ENCODE peak calls at places on chromosomes 12 and 14, in ten cellular contexts. O is dermis microvascular lymphatic vessel endothelial cell, S is RCC 7860, T is lower leg skin, A is MV-4-11, M is mammary epithelial cell, N is NCI-H774, G is HCEC 1CT, H is HT1080, D is amniotic stem cell. Y is an unnamed sample.

GRCh38 chr14:103628221-103628683 is 759 bp upstream of the KLC1 start:
- DNase-seq in O (peak; percentile 74), G (peak; percentile 82), S (peak; percentile 60), D (peak; percentile 77), A (peak; percentile 5), T (peak; percentile 95), N (no peak), M (peak; percentile 90), H (peak; percentile 78), Y (peak; percentile 88)

GRCh38 chr12:54941659-54942058 is 42.9 kb downstream of the TESPA1 start:
- DNase-seq in A (no peak), D (no peak), T (no peak), H (no peak), G (no peak), S (no peak), M (no peak), N (no peak), O (no peak), Y (no peak)

GRCh38 chr14:102694530-102695171 is 82.6 kb upstream of the TRAF3 start:
- DNase-seq in G (peak; percentile 63), M (peak; percentile 54), H (peak; percentile 55), T (peak; percentile 89), N (peak; percentile 64), A (peak; percentile 55), S (peak; percentile 30), D (peak; percentile 75), O (peak; percentile 78), Y (peak; percentile 85)

GRCh38 chr12:65902504-65902903 is 78.2 kb downstream of the HMGA2 start:
- DNase-seq in O (peak; percentile 28), N (no peak), M (no peak), T (no peak), A (peak; percentile 88), G (peak; percentile 70), H (no peak), S (no peak), D (no peak), Y (no peak)

GRCh38 chr14:56224179-56224578 is 106.0 kb downstream of the PELI2 start:
- DNase-seq in M (no peak), O (no peak), H (no peak), A (no peak), D (no peak), N (no peak), T (no peak), G (no peak), S (no peak), Y (no peak)

GRCh38 chr12:57735198-57735855 is 3.2 kb downstream of the AGAP2 start:
- DNase-seq in H (no peak), O (no peak), T (no peak), N (peak; percentile 32), S (no peak), D (no peak), M (no peak), A (no peak), G (no peak), Y (no peak)

GRCh38 chr12:27868165-27868564 is 88.1 kb upstream of the MANSC4 start:
- DNase-seq in A (no peak), O (no peak), S (peak; percentile 80), H (peak; percentile 48), T (no peak), M (peak; percentile 47), N (no peak), G (peak; percentile 85), D (peak; percentile 71), Y (no peak)

GRCh38 chr12:6347367-6348338 is 5.8 kb upstream of the TNFRSF1A start:
- DNase-seq in S (peak; percentile 77), A (peak; percentile 60), T (peak; percentile 90), M (no peak), H (no peak), G (no peak), D (no peak), O (peak; percentile 81), N (no peak), Y (no peak)

GRCh38 chr12:66399626-66399931 is 97.3 kb downstream of the HELB start:
- DNase-seq in G (no peak), M (no peak), N (no peak), A (no peak), S (no peak), T (no peak), D (no peak), O (no peak), H (no peak), Y (no peak)

GRCh38 chr14:79758985-79759384 is 452.3 kb downstream of the DIO2 start:
- DNase-seq in T (no peak), M (no peak), H (no peak), S (no peak), D (no peak), G (no peak), A (peak; percentile 72), N (no peak), O (no peak), Y (no peak)

GRCh38 chr14:89067293-89067972 is 243.0 kb downstream of the TTC8 start:
- DNase-seq in H (no peak), O (no peak), S (no peak), G (no peak), M (no peak), T (no peak), D (no peak), A (no peak), N (no peak), Y (no peak)

GRCh38 chr12:96081596-96081995 is 46.2 kb upstream of the LTA4H start:
- DNase-seq in M (no peak), A (no peak), N (no peak), O (no peak), T (no peak), H (no peak), S (no peak), G (no peak), D (no peak), Y (no peak)

GRCh38 chr12:109737631-109738030 is 24.0 kb downstream of the FAM222A start:
- DNase-seq in D (no peak), T (peak; percentile 18), H (no peak), S (no peak), G (no peak), O (no peak), M (no peak), N (no peak), A (no peak), Y (no peak)

GRCh38 chr14:31696378-31696777 is 135.2 kb downstream of the NUBPL start:
- DNase-seq in D (no peak), G (no peak), H (no peak), M (no peak), A (no peak), O (no peak), T (no peak), N (no peak), S (no peak), Y (no peak)

GRCh38 chr12:113854385-113855136 is 111.6 kb downstream of the RBM19 start:
- DNase-seq in T (no peak), A (no peak), D (no peak), N (peak; percentile 5), G (no peak), H (no peak), S (no peak), M (no peak), O (no peak), Y (no peak)

GRCh38 chr12:84159245-84159644 is 753.4 kb downstream of the SLC6A15 start:
- DNase-seq in M (no peak), A (no peak), H (no peak), O (no peak), S (no peak), G (no peak), N (no peak), T (no peak), D (no peak), Y (no peak)

GRCh38 chr12:54624316-54625279 is 10.1 kb downstream of the LACRT start:
- DNase-seq in M (no peak), S (no peak), G (no peak), T (no peak), A (no peak), D (no peak), H (no peak), O (no peak), N (no peak), Y (no peak)

GRCh38 chr14:99597911-99598600 is 6.0 kb downstream of the CCDC85C start:
- DNase-seq in N (no peak), G (no peak), O (peak; percentile 36), M (no peak), A (no peak), D (no peak), S (no peak), H (no peak), T (no peak), Y (no peak)

GRCh38 chr14:79656086-79656485 is 555.2 kb downstream of the DIO2 start:
- DNase-seq in G (no peak), H (no peak), S (no peak), M (no peak), D (no peak), N (no peak), O (no peak), A (no peak), T (no peak), Y (no peak)

GRCh38 chr14:59208224-59208814 is 19.9 kb downstream of the DAAM1 start:
- DNase-seq in T (no peak), M (peak; percentile 61), N (no peak), D (peak; percentile 13), H (peak; percentile 87), O (no peak), S (no peak), A (peak; percentile 4), G (peak; percentile 87), Y (no peak)

GRCh38 chr14:101017209-101017608 is 113.7 kb upstream of the RTL1 start:
- DNase-seq in D (no peak), H (no peak), A (no peak), S (no peak), O (no peak), T (no peak), G (peak; percentile 30), M (no peak), N (no peak), Y (no peak)

GRCh38 chr12:88299567-88300101 is 157.5 kb downstream of the TMTC3 start:
- DNase-seq in T (no peak), G (peak; percentile 99), D (peak; percentile 91), H (peak; percentile 97), O (peak; percentile 91), S (peak; percentile 99), M (peak; percentile 98), A (peak; percentile 90), N (no peak), Y (peak; percentile 16)

GRCh38 chr14:45252356-45253069 is 489 bp downstream of the MIS18BP1 start:
- DNase-seq in N (no peak), D (no peak), A (peak; percentile 43), S (no peak), M (peak; percentile 19), O (peak; percentile 41), T (no peak), G (no peak), H (no peak), Y (peak; percentile 74)

GRCh38 chr12:32296541-32296940 is 102.8 kb upstream of the FGD4 start:
- DNase-seq in N (no peak), O (no peak), T (no peak), H (no peak), M (no peak), A (no peak), S (peak; percentile 96), D (no peak), G (no peak), Y (no peak)

GRCh38 chr14:65940056-65940735 is 527.7 kb downstream of the FUT8 start:
- DNase-seq in N (no peak), T (no peak), M (no peak), O (peak; percentile 6), G (no peak), D (no peak), H (peak; percentile 40), S (no peak), A (peak; percentile 40), Y (peak; percentile 56)

GRCh38 chr12:67909091-67909531 is 80.1 kb upstream of the IFNG-AS1 start:
- DNase-seq in N (no peak), D (no peak), T (no peak), G (peak; percentile 49), A (no peak), O (no peak), H (peak; percentile 18), S (peak; percentile 92), M (peak; percentile 48), Y (no peak)

GRCh38 chr12:120710805-120711296 is 593 bp downstream of the UNC119B start:
- DNase-seq in M (peak; percentile 11), D (no peak), O (peak; percentile 19), S (no peak), N (no peak), A (peak; percentile 13), G (no peak), H (no peak), T (no peak), Y (peak; percentile 39)

GRCh38 chr14:68782091-68782981 is 10.5 kb downstream of the ZFP36L1 start:
- DNase-seq in O (no peak), D (no peak), S (no peak), N (no peak), A (no peak), G (no peak), T (peak; percentile 83), H (no peak), M (no peak), Y (peak; percentile 58)